ENCODE peak calls at places on chromosomes 1 and 21, in ten cellular contexts. One of them, this sample, is unnamed.

GRCh38 chr1:70090146-70090545 is 115.2 kb downstream of the LRRC40 start:
- DNase-seq in body of pancreas: no peak
- DNase-seq in A549: no peak
- DNase-seq in D721Med: no peak
- DNase-seq in RWPE1: no peak
- DNase-seq in MCF 10A: no peak
- DNase-seq in astrocyte of the spinal cord: no peak
- DNase-seq in sigmoid colon: no peak
- DNase-seq in choroid plexus epithelial cell: peak
- DNase-seq in prostate gland: no peak
- DNase-seq in this sample: no peak

GRCh38 chr1:33140153-33141149 is 41.4 kb downstream of the TRIM62 start:
- DNase-seq in body of pancreas: no peak
- DNase-seq in A549: no peak
- DNase-seq in D721Med: no peak
- DNase-seq in RWPE1: peak
- DNase-seq in MCF 10A: peak
- DNase-seq in astrocyte of the spinal cord: no peak
- DNase-seq in sigmoid colon: no peak
- DNase-seq in choroid plexus epithelial cell: peak
- DNase-seq in prostate gland: no peak
- DNase-seq in this sample: no peak

GRCh38 chr1:41649445-41650175 is 165.1 kb upstream of the EDN2 start:
- DNase-seq in body of pancreas: no peak
- DNase-seq in A549: no peak
- DNase-seq in D721Med: no peak
- DNase-seq in RWPE1: no peak
- DNase-seq in MCF 10A: no peak
- DNase-seq in astrocyte of the spinal cord: no peak
- DNase-seq in sigmoid colon: no peak
- DNase-seq in choroid plexus epithelial cell: no peak
- DNase-seq in prostate gland: no peak
- DNase-seq in this sample: no peak

GRCh38 chr1:227372662-227373061 is 54.4 kb upstream of the CDC42BPA start:
- DNase-seq in body of pancreas: peak
- DNase-seq in A549: peak
- DNase-seq in D721Med: no peak
- DNase-seq in RWPE1: peak
- DNase-seq in MCF 10A: peak
- DNase-seq in astrocyte of the spinal cord: peak
- DNase-seq in sigmoid colon: no peak
- DNase-seq in choroid plexus epithelial cell: peak
- DNase-seq in prostate gland: peak
- DNase-seq in this sample: no peak

GRCh38 chr1:2240251-2241156 is 12.4 kb downstream of the SKI start:
- DNase-seq in body of pancreas: peak
- DNase-seq in A549: no peak
- DNase-seq in D721Med: no peak
- DNase-seq in RWPE1: no peak
- DNase-seq in MCF 10A: peak
- DNase-seq in astrocyte of the spinal cord: peak
- DNase-seq in sigmoid colon: peak
- DNase-seq in choroid plexus epithelial cell: peak
- DNase-seq in prostate gland: peak
- DNase-seq in this sample: no peak

GRCh38 chr1:9444532-9444931 is 94.7 kb upstream of the SLC25A33 start:
- DNase-seq in body of pancreas: no peak
- DNase-seq in A549: no peak
- DNase-seq in D721Med: no peak
- DNase-seq in RWPE1: no peak
- DNase-seq in MCF 10A: no peak
- DNase-seq in astrocyte of the spinal cord: no peak
- DNase-seq in sigmoid colon: no peak
- DNase-seq in choroid plexus epithelial cell: no peak
- DNase-seq in prostate gland: no peak
- DNase-seq in this sample: no peak

GRCh38 chr1:247228133-247228532 is 27.7 kb upstream of the VN1R5 start:
- DNase-seq in body of pancreas: no peak
- DNase-seq in A549: no peak
- DNase-seq in D721Med: no peak
- DNase-seq in RWPE1: no peak
- DNase-seq in MCF 10A: no peak
- DNase-seq in astrocyte of the spinal cord: peak
- DNase-seq in sigmoid colon: no peak
- DNase-seq in choroid plexus epithelial cell: peak
- DNase-seq in prostate gland: no peak
- DNase-seq in this sample: no peak

GRCh38 chr21:36936361-36937135 is 29.9 kb downstream of the HLCS start:
- DNase-seq in body of pancreas: no peak
- DNase-seq in A549: no peak
- DNase-seq in D721Med: no peak
- DNase-seq in RWPE1: no peak
- DNase-seq in MCF 10A: no peak
- DNase-seq in astrocyte of the spinal cord: no peak
- DNase-seq in sigmoid colon: no peak
- DNase-seq in choroid plexus epithelial cell: no peak
- DNase-seq in prostate gland: no peak
- DNase-seq in this sample: no peak

DNA sequence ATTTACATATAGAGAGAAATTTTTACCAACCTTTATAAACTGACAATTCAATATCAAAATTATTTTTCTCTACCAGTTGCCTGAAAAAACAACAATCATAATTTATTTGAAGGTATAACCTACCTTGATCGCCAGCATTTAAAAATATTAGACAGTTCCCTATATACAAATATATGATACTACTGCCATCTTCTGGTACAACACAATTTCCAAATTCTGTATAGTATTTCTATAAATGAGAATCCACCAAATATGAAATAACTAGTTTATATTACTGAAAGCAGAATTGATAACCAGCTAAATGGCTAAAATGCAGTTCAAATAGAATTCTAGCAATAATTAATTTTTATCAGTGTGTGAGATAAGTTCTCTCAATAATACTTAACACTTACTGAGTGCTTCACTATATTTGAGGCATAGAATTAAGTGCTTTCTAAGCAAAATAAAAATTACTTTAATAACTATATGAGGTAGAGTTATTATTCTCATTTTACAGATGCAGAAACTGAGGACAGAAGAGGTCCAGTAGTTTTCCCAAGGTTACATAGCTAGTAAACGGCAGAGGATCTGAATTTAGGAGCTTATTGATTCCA is 75.6 kb downstream of the PIGK start:
- DNase-seq in body of pancreas: no peak
- DNase-seq in A549: peak
- DNase-seq in D721Med: no peak
- DNase-seq in RWPE1: peak
- DNase-seq in MCF 10A: peak
- DNase-seq in astrocyte of the spinal cord: peak
- DNase-seq in sigmoid colon: no peak
- DNase-seq in choroid plexus epithelial cell: peak
- DNase-seq in prostate gland: no peak
- DNase-seq in this sample: no peak
- TF ChIP-seq CTCF in body of pancreas: peak
- TF ChIP-seq CTCF in A549: peak
- TF ChIP-seq CTCF in D721Med: peak
- TF ChIP-seq CTCF in RWPE1: peak
- TF ChIP-seq CTCF in MCF 10A: peak
- TF ChIP-seq CTCF in astrocyte of the spinal cord: peak
- TF ChIP-seq CTCF in sigmoid colon: no peak
- TF ChIP-seq CTCF in choroid plexus epithelial cell: peak
- TF ChIP-seq CTCF in prostate gland: no peak
- TF ChIP-seq CTCF in this sample: peak

DNA sequence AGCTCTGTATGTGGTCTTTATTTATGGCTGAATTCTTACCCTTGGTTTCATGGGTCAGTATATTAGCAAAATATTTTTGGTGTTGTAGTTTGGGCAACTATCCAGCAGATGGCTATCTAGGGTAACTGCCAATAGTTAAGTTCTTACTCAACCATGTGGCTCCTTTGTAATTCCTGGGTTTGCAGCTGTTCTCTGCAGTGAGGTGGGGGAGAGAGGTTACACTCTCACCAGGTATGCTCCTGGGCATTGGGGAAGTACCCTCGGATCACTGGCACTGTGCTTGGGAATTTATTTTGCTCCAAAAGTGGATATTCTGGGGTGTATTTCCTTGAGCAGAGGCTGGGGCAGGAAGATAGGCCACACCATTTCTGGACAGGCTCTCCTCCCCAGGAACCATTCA is 436.7 kb upstream of the TMPRSS15 start:
- DNase-seq in body of pancreas: no peak
- DNase-seq in A549: peak
- DNase-seq in D721Med: no peak
- DNase-seq in RWPE1: no peak
- DNase-seq in MCF 10A: peak
- DNase-seq in astrocyte of the spinal cord: peak
- DNase-seq in sigmoid colon: no peak
- DNase-seq in choroid plexus epithelial cell: peak
- DNase-seq in prostate gland: no peak
- DNase-seq in this sample: no peak
- TF ChIP-seq CTCF in body of pancreas: no peak
- TF ChIP-seq CTCF in A549: no peak
- TF ChIP-seq CTCF in D721Med: no peak
- TF ChIP-seq CTCF in RWPE1: peak
- TF ChIP-seq CTCF in MCF 10A: peak
- TF ChIP-seq CTCF in astrocyte of the spinal cord: peak
- TF ChIP-seq CTCF in sigmoid colon: no peak
- TF ChIP-seq CTCF in choroid plexus epithelial cell: peak
- TF ChIP-seq CTCF in prostate gland: no peak
- TF ChIP-seq CTCF in this sample: peak

GRCh38 chr1:154753426-154753825 is 116.7 kb downstream of the KCNN3 start:
- DNase-seq in body of pancreas: no peak
- DNase-seq in A549: no peak
- DNase-seq in D721Med: no peak
- DNase-seq in RWPE1: no peak
- DNase-seq in MCF 10A: no peak
- DNase-seq in astrocyte of the spinal cord: no peak
- DNase-seq in sigmoid colon: peak
- DNase-seq in choroid plexus epithelial cell: no peak
- DNase-seq in prostate gland: no peak
- DNase-seq in this sample: no peak

GRCh38 chr1:154751690-154752089 is 118.4 kb downstream of the KCNN3 start:
- DNase-seq in body of pancreas: no peak
- DNase-seq in A549: no peak
- DNase-seq in D721Med: no peak
- DNase-seq in RWPE1: no peak
- DNase-seq in MCF 10A: peak
- DNase-seq in astrocyte of the spinal cord: no peak
- DNase-seq in sigmoid colon: peak
- DNase-seq in choroid plexus epithelial cell: peak
- DNase-seq in prostate gland: no peak
- DNase-seq in this sample: no peak

GRCh38 chr1:154749078-154749760 is 120.9 kb downstream of the KCNN3 start:
- DNase-seq in body of pancreas: no peak
- DNase-seq in A549: peak
- DNase-seq in D721Med: no peak
- DNase-seq in RWPE1: no peak
- DNase-seq in MCF 10A: peak
- DNase-seq in astrocyte of the spinal cord: peak
- DNase-seq in sigmoid colon: no peak
- DNase-seq in choroid plexus epithelial cell: peak
- DNase-seq in prostate gland: no peak
- DNase-seq in this sample: no peak

GRCh38 chr1:154750681-154751665 is 119.1 kb downstream of the KCNN3 start:
- DNase-seq in body of pancreas: no peak
- DNase-seq in A549: no peak
- DNase-seq in D721Med: no peak
- DNase-seq in RWPE1: no peak
- DNase-seq in MCF 10A: peak
- DNase-seq in astrocyte of the spinal cord: no peak
- DNase-seq in sigmoid colon: peak
- DNase-seq in choroid plexus epithelial cell: no peak
- DNase-seq in prostate gland: no peak
- DNase-seq in this sample: no peak

DNA sequence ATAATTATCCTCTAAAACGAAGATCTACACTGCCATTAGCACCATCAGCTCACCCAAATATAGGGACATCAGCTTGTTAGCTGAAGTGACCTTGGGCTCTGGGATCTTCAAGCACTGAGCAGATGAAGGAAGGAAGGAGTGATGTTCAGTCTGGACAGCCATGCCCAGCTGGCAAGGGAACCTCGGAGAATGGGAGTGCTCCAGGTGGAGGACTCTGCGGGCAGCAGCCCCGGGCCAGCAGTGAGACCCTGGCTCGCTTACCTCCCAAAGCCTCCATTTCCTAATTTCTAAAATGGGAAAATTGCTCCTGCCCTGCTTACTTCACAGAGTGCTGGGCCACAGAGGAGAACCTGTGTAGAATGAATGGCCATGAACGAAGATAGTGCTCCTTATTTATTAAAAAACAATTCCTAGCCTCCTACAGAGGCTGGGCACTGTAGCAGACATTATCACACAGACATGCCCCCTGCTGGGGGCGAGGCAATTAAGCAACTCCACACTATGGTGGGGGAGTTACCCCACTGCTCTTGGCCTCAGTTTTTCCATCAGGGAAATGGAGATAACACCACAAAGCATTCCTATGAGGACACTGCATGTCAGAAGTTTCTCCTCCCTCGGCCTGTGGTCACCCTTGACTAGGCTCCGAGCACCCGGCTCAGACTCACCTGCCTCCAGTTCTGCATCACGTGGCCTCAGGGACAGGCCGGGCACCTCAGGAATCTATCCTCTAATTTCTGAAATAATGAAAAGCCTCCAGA is 117.6 kb downstream of the KCNN3 start:
- DNase-seq in body of pancreas: no peak
- DNase-seq in A549: no peak
- DNase-seq in D721Med: no peak
- DNase-seq in RWPE1: no peak
- DNase-seq in MCF 10A: peak
- DNase-seq in astrocyte of the spinal cord: no peak
- DNase-seq in sigmoid colon: peak
- DNase-seq in choroid plexus epithelial cell: no peak
- DNase-seq in prostate gland: no peak
- DNase-seq in this sample: no peak
- TF ChIP-seq CTCF in body of pancreas: no peak
- TF ChIP-seq CTCF in A549: no peak
- TF ChIP-seq CTCF in D721Med: peak
- TF ChIP-seq CTCF in RWPE1: no peak
- TF ChIP-seq CTCF in MCF 10A: no peak
- TF ChIP-seq CTCF in astrocyte of the spinal cord: no peak
- TF ChIP-seq CTCF in sigmoid colon: no peak
- TF ChIP-seq CTCF in choroid plexus epithelial cell: no peak
- TF ChIP-seq CTCF in prostate gland: no peak
- TF ChIP-seq CTCF in this sample: peak

DNA sequence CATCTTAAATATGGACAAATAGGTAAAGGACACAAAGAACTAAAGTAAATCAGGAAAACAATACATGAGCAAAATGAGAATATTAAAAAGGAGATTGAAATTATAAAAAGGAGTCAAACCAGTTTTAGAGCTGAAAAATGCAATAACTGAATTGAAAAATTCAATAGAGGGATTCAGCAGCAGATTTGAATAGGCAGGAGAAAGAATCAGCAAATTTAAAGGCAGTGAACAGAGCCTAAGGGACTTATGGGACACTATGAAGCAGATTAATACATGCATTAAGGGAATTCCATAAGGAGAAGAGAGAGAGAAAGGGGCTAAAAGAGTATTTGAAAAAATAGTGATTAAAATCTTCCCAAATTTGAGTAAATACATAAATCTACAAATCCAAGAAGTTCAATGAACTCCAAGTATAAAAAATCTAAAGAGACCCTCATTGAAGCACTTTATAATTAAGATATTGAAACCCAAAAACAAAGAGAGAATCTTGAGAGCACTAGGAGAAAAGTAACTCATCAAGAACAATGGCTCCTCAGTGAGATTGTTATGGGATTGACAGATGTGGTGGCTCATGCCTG is 2.9 kb downstream of the CFAP107 start:
- DNase-seq in body of pancreas: no peak
- DNase-seq in A549: no peak
- DNase-seq in D721Med: no peak
- DNase-seq in RWPE1: no peak
- DNase-seq in MCF 10A: no peak
- DNase-seq in astrocyte of the spinal cord: no peak
- DNase-seq in sigmoid colon: no peak
- DNase-seq in choroid plexus epithelial cell: no peak
- DNase-seq in prostate gland: no peak
- DNase-seq in this sample: no peak
- TF ChIP-seq CTCF in body of pancreas: no peak
- TF ChIP-seq CTCF in A549: no peak
- TF ChIP-seq CTCF in D721Med: no peak
- TF ChIP-seq CTCF in RWPE1: no peak
- TF ChIP-seq CTCF in MCF 10A: no peak
- TF ChIP-seq CTCF in astrocyte of the spinal cord: no peak
- TF ChIP-seq CTCF in sigmoid colon: no peak
- TF ChIP-seq CTCF in choroid plexus epithelial cell: no peak
- TF ChIP-seq CTCF in prostate gland: no peak
- TF ChIP-seq CTCF in this sample: no peak